ENCODE peak calls at places on chromosome 1, in seven cellular contexts. D is A172; U is IMR-90; I is spleen; N is RCC 7860; T is stimulated activated CD4-positive, alpha-beta T cell treated with anti-CD3 and anti-CD28 coated beads, Interleukin-12 subunit alpha, Interleukin-12 subunit beta, amount 100 ng/mL, for 48 hours; J is psoas muscle. F is an unnamed sample.

GRCh38 chr1:217965156-217965786 is 319.8 kb upstream of the RRP15 start:
- DNase-seq in D (no peak), U (no peak), I (no peak), N (no peak), T (no peak), J (no peak), F (no peak)

GRCh38 chr1:68136187-68136586 is 85.8 kb upstream of the DIRAS3 start:
- DNase-seq in D (peak; percentile 27), U (peak; percentile 34), I (no peak), N (no peak), T (no peak), J (no peak), F (no peak)

GRCh38 chr1:181152892-181153633 is 64.6 kb downstream of the IER5 start:
- DNase-seq in D (peak; percentile 65), U (peak; percentile 94), I (peak; percentile 91), N (no peak), T (no peak), J (peak; percentile 95), F (peak; percentile 63)

GRCh38 chr1:115507256-115507589 is 134.5 kb upstream of the VANGL1 start:
- DNase-seq in D (peak; percentile 50), U (peak; percentile 63), I (no peak), N (no peak), T (no peak), J (no peak), F (peak; percentile 38)

GRCh38 chr1:118185083-118185899 is at the start of gene SPAG17:
- DNase-seq in D (peak; percentile 3), U (peak; percentile 21), I (no peak), N (no peak), T (peak; percentile 1), J (peak; percentile 80), F (no peak)

GRCh38 chr1:201916649-201917249 is 28.1 kb downstream of the SHISA4 start:
- DNase-seq in D (peak; percentile 86), U (peak; percentile 94), I (no peak), N (peak; percentile 87), T (no peak), J (peak; percentile 88), F (peak; percentile 82)

GRCh38 chr1:110872745-110873435 is at the start of gene CD53:
- DNase-seq in D (no peak), U (no peak), I (no peak), N (no peak), T (no peak), J (no peak), F (no peak)

GRCh38 chr1:184945678-184946412 is 28.5 kb downstream of the NIBAN1 start:
- DNase-seq in D (no peak), U (peak; percentile 69), I (no peak), N (no peak), T (no peak), J (no peak), F (peak; percentile 38)

GRCh38 chr1:208535518-208535917 is 291.3 kb upstream of the PLXNA2 start:
- DNase-seq in D (no peak), U (no peak), I (no peak), N (no peak), T (no peak), J (no peak), F (no peak)

GRCh38 chr1:1437904-1438376 is 2.5 kb downstream of the VWA1 start:
- DNase-seq in D (peak; percentile 32), U (no peak), I (no peak), N (peak; percentile 76), T (no peak), J (no peak), F (peak; percentile 27)

GRCh38 chr1:41902125-41902524 is 16.6 kb downstream of the HIVEP3 start:
- DNase-seq in D (peak; percentile 94), U (peak; percentile 73), I (no peak), N (peak; percentile 88), T (no peak), J (no peak), F (peak; percentile 80)

GRCh38 chr1:232854786-232855185 is 49.6 kb downstream of the MAP10 start:
- DNase-seq in D (no peak), U (no peak), I (no peak), N (no peak), T (no peak), J (no peak), F (no peak)

GRCh38 chr1:33641099-33641830 is 168.8 kb downstream of the ZSCAN20 start:
- DNase-seq in D (no peak), U (peak; percentile 14), I (no peak), N (no peak), T (no peak), J (no peak), F (no peak)